ENCODE peak calls at places on chromosome 10, in six cellular contexts. D is H1, Z is hepatocyte, O is MM.1S, I is HCT116, R is PC-3. K is an unnamed sample.

GRCh38 chr10:75350791-75351190 is 50.8 kb downstream of the ZNF503 start:
- DNase-seq in R (peak; percentile 91), D (no peak), O (no peak), Z (no peak), I (peak; percentile 7), K (no peak)

GRCh38 chr10:86693721-86694369 is 25.5 kb downstream of the LDB3 start:
- DNase-seq in R (peak; percentile 35), I (no peak), Z (peak; percentile 77), O (peak; percentile 25), D (no peak), K (no peak)

GRCh38 chr10:23035569-23035968 is 59.8 kb upstream of the MSRB2 start:
- DNase-seq in I (peak; percentile 21), Z (peak; percentile 22), O (no peak), D (peak; percentile 13), R (peak; percentile 33), K (no peak)

GRCh38 chr10:72665925-72666324 is 26.0 kb upstream of the MCU start:
- DNase-seq in D (no peak), Z (no peak), I (no peak), R (peak; percentile 57), O (no peak), K (no peak)

GRCh38 chr10:3008518-3009195 is 58.7 kb upstream of the PFKP start:
- DNase-seq in D (no peak), Z (no peak), R (no peak), I (no peak), O (no peak), K (peak; percentile 40)

GRCh38 chr10:63901916-63902315 is 380.7 kb downstream of the REEP3 start:
- DNase-seq in Z (no peak), O (no peak), D (no peak), I (no peak), R (no peak), K (no peak)

GRCh38 chr10:6624392-6624791 is 44.3 kb upstream of the PRKCQ start:
- DNase-seq in D (no peak), R (no peak), O (no peak), I (no peak), Z (no peak), K (no peak)

GRCh38 chr10:50469778-50470193 is 154.0 kb downstream of the SGMS1 start:
- DNase-seq in I (no peak), O (no peak), D (no peak), R (peak; percentile 26), Z (no peak), K (no peak)

GRCh38 chr10:37803269-37803668 is 54.1 kb downstream of the ZNF248 start:
- DNase-seq in I (no peak), R (no peak), Z (no peak), D (no peak), O (no peak), K (no peak)

GRCh38 chr10:77899690-77900089 is 26.9 kb downstream of the DLG5 start:
- DNase-seq in R (no peak), I (no peak), O (no peak), Z (no peak), D (no peak), K (no peak)

GRCh38 chr10:17758200-17758599 is 6.2 kb downstream of the TMEM236 start:
- DNase-seq in Z (peak; percentile 32), D (no peak), R (no peak), O (no peak), I (no peak), K (no peak)

GRCh38 chr10:51602326-51602725 is 97.1 kb downstream of the CSTF2T start:
- DNase-seq in D (no peak), R (no peak), O (no peak), Z (no peak), I (no peak), K (no peak)

GRCh38 chr10:11705687-11706086 is 36.5 kb upstream of the ECHDC3 start:
- DNase-seq in R (no peak), D (no peak), O (no peak), Z (no peak), I (no peak), K (no peak)

GRCh38 chr10:5589963-5590511 is 65.3 kb downstream of the CALML3 start:
- DNase-seq in Z (no peak), I (no peak), R (peak; percentile 64), O (no peak), D (no peak), K (peak; percentile 65)

GRCh38 chr10:100980327-100981110 is 6.8 kb downstream of the MRPL43 start:
- DNase-seq in O (no peak), R (no peak), I (no peak), Z (no peak), D (no peak), K (no peak)

GRCh38 chr10:18421726-18422293 is 229.6 kb downstream of the NSUN6 start:
- DNase-seq in Z (no peak), O (no peak), R (no peak), D (no peak), I (no peak), K (no peak)

GRCh38 chr10:13891542-13892431 is 305.0 kb downstream of the PRPF18 start:
- DNase-seq in Z (peak; percentile 48), R (peak; percentile 25), O (no peak), D (no peak), I (no peak), K (peak; percentile 83)

GRCh38 chr10:28838908-28839307 is 161.6 kb downstream of the BAMBI start:
- DNase-seq in D (no peak), O (no peak), R (peak; percentile 9), Z (peak; percentile 56), I (peak; percentile 4), K (peak; percentile 47)

GRCh38 chr10:2938869-2939268 is 128.5 kb upstream of the PFKP start:
- DNase-seq in Z (no peak), O (no peak), R (peak; percentile 25), D (no peak), I (no peak), K (no peak)

GRCh38 chr10:125144693-125145623 is 15.4 kb downstream of the CTBP2 start:
- DNase-seq in Z (no peak), D (no peak), O (no peak), R (no peak), I (peak; percentile 61), K (peak; percentile 50)

GRCh38 chr10:73553726-73554125 is 37.4 kb downstream of the USP54 start:
- DNase-seq in R (no peak), Z (no peak), D (no peak), I (no peak), O (no peak), K (no peak)

GRCh38 chr10:102140218-102140617 is 7.4 kb downstream of the PPRC1 start:
- DNase-seq in I (no peak), D (no peak), Z (no peak), O (no peak), R (no peak), K (no peak)

GRCh38 chr10:83917519-83918506 is 221.5 kb upstream of the GHITM start:
- DNase-seq in I (peak; percentile 10), D (no peak), R (no peak), Z (peak; percentile 68), O (peak; percentile 31), K (peak; percentile 25)

GRCh38 chr10:108521827-108522503 is 1357.5 kb upstream of the SORCS1 start:
- DNase-seq in Z (no peak), R (peak; percentile 67), I (no peak), O (no peak), D (no peak), K (no peak)

GRCh38 chr10:99430116-99430450 is 341 bp downstream of the GOT1 start:
- DNase-seq in O (no peak), R (no peak), I (no peak), D (no peak), Z (no peak), K (no peak)

GRCh38 chr10:80465839-80466590 is 11.9 kb downstream of the TSPAN14 start:
- DNase-seq in O (no peak), D (no peak), R (no peak), I (no peak), Z (no peak), K (no peak)
- H2AFZ ChIP-seq in O (no peak overlapping the region), D (no peak overlapping the region), R (no peak overlapping the region), I (no peak overlapping the region), Z (no peak overlapping the region), K (no peak overlapping the region)

GRCh38 chr10:8337332-8337651 is 282.8 kb downstream of the GATA3 start:
- DNase-seq in Z (no peak), R (no peak), I (no peak), D (no peak), O (no peak), K (no peak)

GRCh38 chr10:8332730-8333111 is 278.2 kb downstream of the GATA3 start:
- DNase-seq in O (no peak), D (no peak), I (no peak), R (no peak), Z (no peak), K (no peak)

GRCh38 chr10:8338177-8338766 is 283.8 kb downstream of the GATA3 start:
- DNase-seq in I (no peak), D (no peak), Z (no peak), R (no peak), O (no peak), K (no peak)

GRCh38 chr10:8334631-8335030 is 280.1 kb downstream of the GATA3 start:
- DNase-seq in R (no peak), D (no peak), I (no peak), O (no peak), Z (no peak), K (no peak)

DNA sequence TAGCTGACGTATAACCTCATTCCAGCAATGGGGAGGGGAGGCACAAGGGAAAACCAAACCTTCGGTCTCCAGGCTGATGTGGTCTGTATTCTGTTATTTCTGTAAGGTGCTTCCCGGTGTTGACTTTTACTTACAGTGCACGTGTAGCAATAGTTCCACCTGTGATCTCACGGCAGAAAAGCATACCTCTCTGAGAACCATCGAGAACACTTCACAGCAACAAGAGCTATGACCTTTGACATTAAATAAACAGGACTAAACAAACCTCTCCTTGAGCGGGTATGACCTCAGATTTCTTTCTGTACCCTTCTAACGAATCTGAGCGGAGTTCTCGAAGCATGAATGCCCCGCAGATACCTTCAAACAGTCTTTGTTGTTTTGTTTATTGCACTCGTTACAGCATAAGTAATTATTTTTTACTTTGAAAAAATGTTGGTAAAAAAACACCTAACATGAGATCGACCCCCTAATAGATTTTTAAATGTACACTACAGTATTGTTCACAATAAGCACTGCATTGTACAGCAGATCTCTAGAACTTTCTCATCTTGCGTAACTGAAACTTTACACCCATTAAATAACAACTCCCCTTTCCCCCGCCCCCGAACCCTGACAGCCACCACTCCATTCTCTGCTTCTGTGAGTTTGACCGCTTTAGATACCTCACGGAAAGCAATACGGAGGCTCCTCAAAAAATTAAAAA is 282.3 kb downstream of the GATA3 start:
- DNase-seq in I (no peak), Z (peak; percentile 25), R (no peak), O (no peak), D (no peak), K (no peak)
- H3K27me3 ChIP-seq in I (no peaks in the 10 kb centered on the region), Z (peaks cover 22% of the 10 kb centered on the region), R (peaks cover 6% of the 10 kb centered on the region), O (no peaks in the 10 kb centered on the region), D (peaks cover 8% of the 10 kb centered on the region), K (no peaks in the 10 kb centered on the region)

GRCh38 chr10:48358838-48359237 is 52.4 kb downstream of the MAPK8 start:
- DNase-seq in D (no peak), I (no peak), Z (no peak), R (no peak), O (no peak), K (no peak)
- H3K79me2 ChIP-seq in D (peaks cover 69% of the 10 kb centered on the region), I (peaks cover 36% of the 10 kb centered on the region), Z (peaks cover 61% of the 10 kb centered on the region), R (peaks cover 2% of the 10 kb centered on the region), O (peaks cover 5% of the 10 kb centered on the region), K (no peaks in the 10 kb centered on the region)

DNA sequence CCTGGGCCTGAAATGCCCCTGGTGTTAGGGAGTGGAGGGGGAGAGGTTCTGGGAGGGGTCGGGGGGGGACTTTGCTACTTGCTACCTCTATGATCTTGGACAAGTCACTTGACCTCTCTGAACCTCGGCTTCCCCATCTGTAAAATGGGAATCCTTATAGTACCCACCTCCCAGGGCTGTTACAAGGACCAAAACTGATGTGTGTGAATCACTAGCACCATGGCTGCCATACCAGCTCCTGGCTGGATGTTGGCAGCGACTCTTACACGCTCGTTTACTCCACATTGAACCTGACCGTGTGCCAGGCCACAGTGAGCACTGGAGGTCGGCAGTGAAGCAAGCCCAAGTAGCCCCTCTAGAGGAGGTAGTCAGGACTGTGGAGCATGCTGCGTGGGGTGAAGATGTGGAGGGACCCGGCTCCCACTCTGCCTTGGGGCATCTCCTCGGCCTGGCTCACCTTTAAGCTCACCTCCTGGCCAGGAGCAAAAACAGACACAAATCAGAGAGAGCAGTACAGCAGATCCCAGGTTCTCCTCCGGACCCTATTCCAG is 28.9 kb downstream of the PPIF start:
- DNase-seq in O (no peak), I (no peak), Z (no peak), D (no peak), R (no peak), K (no peak)
- H2AFZ ChIP-seq in O (no peak overlapping the region), I (no peak overlapping the region), Z (no peak overlapping the region), D (no peak overlapping the region), R (peak overlapping the region; percentile 44), K (no peak overlapping the region)